ENCODE peak calls at places on chromosomes 12 and 14, in seven cellular contexts. Z, A, I, W, N, H and V are unnamed samples.

GRCh38 chr12:100346660-100347059 is 10.2 kb upstream of the SLC17A8 start:
- DNase-seq in Z (no peak), A (no peak), I (no peak), W (peak; percentile 6), N (peak; percentile 39), H (no peak), V (no peak)

GRCh38 chr14:39467889-39468524 is 35.8 kb upstream of the FBXO33 start:
- DNase-seq in Z (no peak), A (no peak), I (peak; percentile 32), W (no peak), N (peak; percentile 43), H (no peak), V (no peak)

GRCh38 chr14:73895939-73896338 is 9.3 kb downstream of the ZNF410 start:
- DNase-seq in Z (no peak), A (no peak), I (no peak), W (no peak), N (no peak), H (no peak), V (no peak)

GRCh38 chr12:112836736-112837628 is 45.4 kb downstream of the RPH3A start:
- DNase-seq in Z (no peak), A (no peak), I (no peak), W (no peak), N (no peak), H (no peak), V (no peak)

GRCh38 chr14:74634481-74634880 is 22.4 kb upstream of the LTBP2 start:
- DNase-seq in Z (no peak), A (no peak), I (peak; percentile 89), W (no peak), N (peak; percentile 40), H (no peak), V (no peak)

GRCh38 chr12:47949441-47950341 is 13.7 kb upstream of the TMEM106C start:
- DNase-seq in Z (peak; percentile 89), A (peak; percentile 67), I (peak; percentile 87), W (peak; percentile 41), N (peak; percentile 72), H (peak; percentile 68), V (peak; percentile 51)

GRCh38 chr12:124904306-124905098 is 9.9 kb downstream of the UBC start:
- DNase-seq in Z (peak; percentile 69), A (peak; percentile 85), I (peak; percentile 98), W (no peak), N (peak; percentile 94), H (peak; percentile 57), V (peak; percentile 46)

GRCh38 chr12:124928095-124928911 is 13.9 kb upstream of the UBC start:
- DNase-seq in Z (peak; percentile 73), A (peak; percentile 84), I (peak; percentile 61), W (no peak), N (peak; percentile 91), H (peak; percentile 72), V (peak; percentile 51)

GRCh38 chr14:103301512-103302197 is 32.4 kb upstream of the EIF5 start:
- DNase-seq in Z (peak; percentile 42), A (no peak), I (no peak), W (no peak), N (no peak), H (no peak), V (no peak)

GRCh38 chr12:113099764-113100163 is 35.8 kb downstream of the RASAL1 start:
- DNase-seq in Z (no peak), A (no peak), I (no peak), W (no peak), N (no peak), H (no peak), V (no peak)

GRCh38 chr12:5514545-5514944 is 82.6 kb downstream of the NTF3 start:
- DNase-seq in Z (no peak), A (no peak), I (no peak), W (no peak), N (no peak), H (no peak), V (no peak)

GRCh38 chr12:50221228-50222008 is 54.2 kb upstream of the CERS5 start:
- DNase-seq in Z (no peak), A (no peak), I (peak; percentile 97), W (peak; percentile 96), N (peak; percentile 91), H (no peak), V (peak; percentile 82)

GRCh38 chr14:77097006-77097688 is 911 bp upstream of the CIPC start:
- DNase-seq in Z (no peak), A (no peak), I (peak; percentile 27), W (no peak), N (peak; percentile 28), H (no peak), V (no peak)

GRCh38 chr12:132505105-132505851 is 15.3 kb downstream of the FBRSL1 start:
- DNase-seq in Z (no peak), A (no peak), I (no peak), W (no peak), N (no peak), H (no peak), V (no peak)

GRCh38 chr12:52745554-52745953 is 31.6 kb downstream of the KRT76 start:
- DNase-seq in Z (no peak), A (no peak), I (no peak), W (no peak), N (no peak), H (no peak), V (no peak)

GRCh38 chr12:132484891-132485441 is 5.0 kb upstream of the FBRSL1 start:
- DNase-seq in Z (peak; percentile 49), A (no peak), I (no peak), W (no peak), N (no peak), H (no peak), V (no peak)

GRCh38 chr12:57372233-57372632 is 58.6 kb downstream of the R3HDM2 start:
- DNase-seq in Z (no peak), A (no peak), I (peak; percentile 24), W (no peak), N (peak; percentile 78), H (peak; percentile 25), V (no peak)

GRCh38 chr12:46452061-46452615 is 79.6 kb upstream of the SLC38A2 start:
- DNase-seq in Z (no peak), A (no peak), I (no peak), W (no peak), N (peak; percentile 62), H (no peak), V (no peak)

GRCh38 chr14:76958020-76958965 is 70.2 kb downstream of the IRF2BPL start:
- DNase-seq in Z (no peak), A (no peak), I (no peak), W (no peak), N (no peak), H (no peak), V (no peak)

GRCh38 chr12:45192041-45192695 is 23.7 kb upstream of the ANO6 start:
- DNase-seq in Z (no peak), A (no peak), I (peak; percentile 36), W (no peak), N (peak; percentile 73), H (no peak), V (peak; percentile 13)

GRCh38 chr12:104858611-104859010 is 99.5 kb downstream of the SLC41A2 start:
- DNase-seq in Z (no peak), A (no peak), I (no peak), W (no peak), N (no peak), H (no peak), V (no peak)
- TF ChIP-seq CTCF in Z (no peak), A (no peak), I (no peak), W (no peak), N (no peak), H (no peak), V (no peak)

DNA sequence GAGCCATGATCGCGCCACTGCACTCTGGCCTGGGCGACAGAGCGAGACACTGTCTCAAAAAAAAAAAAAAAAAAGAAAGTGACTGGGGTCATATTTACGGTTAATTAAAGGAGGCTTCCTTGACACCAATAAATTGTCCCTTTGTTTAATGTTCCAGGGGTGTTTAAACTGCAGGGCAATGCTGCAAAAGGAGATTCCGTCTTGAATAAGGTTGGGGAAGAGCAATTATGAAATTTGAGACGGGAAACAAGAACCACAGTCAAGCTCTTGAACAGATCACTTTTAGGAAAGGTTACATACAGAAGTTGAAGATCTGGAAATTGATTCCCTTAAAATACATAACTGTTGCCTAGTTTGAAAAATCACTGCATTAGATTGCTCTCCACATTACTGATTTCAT is 292.9 kb downstream of the DAD1 start:
- DNase-seq in Z (no peak), A (no peak), I (no peak), W (no peak), N (no peak), H (no peak), V (no peak)
- TF ChIP-seq CTCF in Z (no peak), A (no peak), I (no peak), W (no peak), N (no peak), H (no peak), V (no peak)

GRCh38 chr12:95857799-95858198 is 953 bp upstream of the SNRPF start:
- DNase-seq in Z (no peak), A (no peak), I (no peak), W (no peak), N (no peak), H (no peak), V (no peak)

GRCh38 chr12:95857151-95857550 is 1.6 kb upstream of the SNRPF start:
- DNase-seq in Z (no peak), A (no peak), I (no peak), W (no peak), N (no peak), H (no peak), V (no peak)

GRCh38 chr12:95859344-95859816 is 628 bp downstream of the SNRPF start:
- DNase-seq in Z (no peak), A (no peak), I (peak; percentile 17), W (no peak), N (peak; percentile 31), H (no peak), V (no peak)

GRCh38 chr12:95859947-95860850 is 1.4 kb downstream of the SNRPF start:
- DNase-seq in Z (no peak), A (no peak), I (no peak), W (no peak), N (no peak), H (no peak), V (no peak)

DNA sequence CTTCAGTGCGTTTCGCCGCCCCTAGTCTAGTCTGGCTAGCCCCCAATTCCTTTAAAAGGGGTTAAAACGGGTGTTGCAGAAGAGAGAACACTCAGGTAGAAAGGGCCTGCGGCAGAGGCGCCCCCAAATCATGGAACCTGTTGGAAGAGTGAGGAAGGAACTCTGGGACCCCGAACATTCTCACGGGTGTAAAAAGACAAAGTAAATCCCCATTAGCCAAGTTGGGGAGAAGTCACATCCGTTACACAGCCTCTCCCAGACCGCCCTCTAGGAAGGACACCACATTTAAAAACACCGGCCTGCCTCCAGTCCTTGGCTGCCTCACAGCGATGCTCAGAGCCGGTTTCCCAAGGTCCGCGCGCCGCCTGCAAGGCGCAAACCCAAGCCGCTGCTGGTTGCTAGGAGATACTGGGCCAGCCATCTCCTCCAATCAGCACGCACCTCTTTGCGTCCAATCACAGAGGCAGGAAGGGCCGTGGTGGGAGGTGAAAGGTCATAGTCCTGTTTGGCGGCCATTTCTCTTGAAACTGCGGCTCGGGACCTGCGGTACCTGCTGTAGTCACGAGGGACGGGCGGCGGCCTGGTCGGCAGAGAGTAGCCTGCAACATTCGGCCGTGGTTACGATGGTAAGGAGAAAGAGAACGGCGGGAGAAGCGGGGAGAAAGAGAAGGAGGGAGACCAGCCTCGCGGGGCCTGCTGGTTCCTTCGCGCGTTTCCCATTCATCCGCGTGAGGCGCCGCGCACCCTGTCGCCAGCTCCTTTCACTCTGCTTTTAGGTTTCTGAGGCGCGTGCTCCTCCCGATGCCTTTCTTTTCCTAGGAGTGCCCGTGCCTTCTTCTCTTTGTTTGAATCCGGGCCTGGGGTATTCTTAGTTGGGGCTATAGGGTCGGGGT is at the start of gene SNRPF:
- DNase-seq in Z (peak; percentile 90), A (peak; percentile 96), I (peak; percentile 96), W (peak; percentile 95), N (peak; percentile 97), H (peak; percentile 94), V (peak; percentile 96)
- TF ChIP-seq CTCF in Z (no peak), A (peak; percentile 9), I (peak; percentile 19), W (no peak), N (no peak), H (no peak), V (peak; percentile 14)

GRCh38 chr14:71300474-71301359 is 393.5 kb downstream of the PCNX1 start:
- DNase-seq in Z (no peak), A (no peak), I (peak; percentile 83), W (no peak), N (peak; percentile 27), H (no peak), V (no peak)
- TF ChIP-seq CTCF in Z (no peak), A (no peak), I (no peak), W (no peak), N (no peak), H (no peak), V (no peak)